ENCODE peak calls at places on chromosomes 11 and 22, in ten cellular contexts. Z is fibroblast of gingiva; R is SHP77; Y is A549; B is kidney epithelial cell; X is naive thymus-derived CD8-positive, alpha-beta T cell; K is HCEC 1CT; W is hippocampal formation; C is kidney tubule cell; A is HT1080. I is an unnamed sample.
A peak's percentile ranks its signal among the peaks of the same experiment; 100 is the strongest.

GRCh38 chr11:66718320-66718971 is 10.6 kb downstream of the SPTBN2 start:
- DNase-seq in Z (no peak), R (no peak), Y (no peak), B (no peak), X (no peak), K (no peak), W (no peak), C (peak; percentile 28), A (no peak), I (no peak)

GRCh38 chr22:28112548-28113043 is 193.5 kb upstream of the PITPNB start:
- DNase-seq in Z (peak; percentile 60), R (peak; percentile 19), Y (no peak), B (no peak), X (no peak), K (peak; percentile 58), W (no peak), C (peak; percentile 46), A (peak; percentile 42), I (no peak)

GRCh38 chr11:100910808-100911207 is 218.8 kb downstream of the PGR start:
- DNase-seq in Z (no peak), R (no peak), Y (no peak), B (no peak), X (no peak), K (no peak), W (no peak), C (no peak), A (no peak), I (no peak)

GRCh38 chr22:30438559-30438958 is 13.0 kb downstream of the MTFP1 start:
- DNase-seq in Z (no peak), R (no peak), Y (no peak), B (no peak), X (no peak), K (no peak), W (no peak), C (no peak), A (no peak), I (no peak)

GRCh38 chr11:46121724-46122477 is 647 bp upstream of the PHF21A start:
- DNase-seq in Z (peak; percentile 96), R (peak; percentile 82), Y (peak; percentile 65), B (peak; percentile 64), X (peak; percentile 84), K (peak; percentile 95), W (peak; percentile 80), C (peak; percentile 91), A (peak; percentile 61), I (peak; percentile 66)

GRCh38 chr11:69144719-69145365 is 10.9 kb upstream of the SMIM38 start:
- DNase-seq in Z (peak; percentile 21), R (no peak), Y (no peak), B (no peak), X (no peak), K (no peak), W (no peak), C (no peak), A (no peak), I (no peak)

GRCh38 chr22:24153353-24153752 is 27.9 kb upstream of the SUSD2 start:
- DNase-seq in Z (peak; percentile 21), R (no peak), Y (no peak), B (no peak), X (peak; percentile 67), K (peak; percentile 39), W (no peak), C (peak; percentile 56), A (peak; percentile 46), I (no peak)

GRCh38 chr11:123431619-123432018 is 1.6 kb downstream of the GRAMD1B start:
- DNase-seq in Z (no peak), R (no peak), Y (peak; percentile 8), B (no peak), X (no peak), K (no peak), W (no peak), C (no peak), A (peak; percentile 43), I (no peak)

GRCh38 chr11:129312741-129313587 is 62.7 kb upstream of the BARX2 start:
- DNase-seq in Z (no peak), R (no peak), Y (no peak), B (no peak), X (no peak), K (no peak), W (no peak), C (no peak), A (no peak), I (no peak)

GRCh38 chr11:119684361-119685072 is 44.5 kb downstream of the NECTIN1 start:
- DNase-seq in Z (peak; percentile 37), R (no peak), Y (peak; percentile 13), B (peak; percentile 45), X (no peak), K (peak; percentile 77), W (no peak), C (peak; percentile 74), A (peak; percentile 95), I (peak; percentile 66)

GRCh38 chr22:45554040-45554406 is 51.3 kb downstream of the FBLN1 start:
- DNase-seq in Z (no peak), R (peak; percentile 66), Y (peak; percentile 35), B (no peak), X (no peak), K (no peak), W (no peak), C (no peak), A (no peak), I (no peak)

GRCh38 chr22:17368727-17369552 is at the start of gene CECR2:
- DNase-seq in Z (no peak), R (peak; percentile 62), Y (no peak), B (peak; percentile 23), X (peak; percentile 7), K (no peak), W (peak; percentile 62), C (peak; percentile 30), A (no peak), I (no peak)

GRCh38 chr11:65216830-65217229 is 35.1 kb downstream of the CAPN1 start:
- DNase-seq in Z (no peak), R (no peak), Y (no peak), B (no peak), X (no peak), K (no peak), W (no peak), C (no peak), A (no peak), I (no peak)

GRCh38 chr22:45239378-45240136 is 1.1 kb downstream of the KIAA0930 start:
- DNase-seq in Z (no peak), R (no peak), Y (no peak), B (no peak), X (no peak), K (no peak), W (no peak), C (no peak), A (no peak), I (no peak)

GRCh38 chr11:131389582-131389981 is 19.2 kb downstream of the NTM start:
- DNase-seq in Z (no peak), R (no peak), Y (no peak), B (no peak), X (no peak), K (no peak), W (no peak), C (no peak), A (peak; percentile 40), I (no peak)